ENCODE peak calls at places on chromosomes 16 and 17, in eight cellular contexts. R, A, X, V, I, C, N and U are unnamed samples.

GRCh38 chr17:51029568-51030463 is 90.9 kb downstream of the SPAG9 start:
- DNase-seq in X (no peak), I (no peak), N (peak; percentile 60), V (peak; percentile 54), C (no peak), R (no peak), A (peak; percentile 69), U (no peak)

GRCh38 chr17:78903101-78903779 is at the start of gene CEP295NL:
- DNase-seq in I (no peak), R (no peak), A (no peak), X (peak; percentile 75), C (no peak), V (no peak), N (peak; percentile 78), U (no peak)

GRCh38 chr16:88534731-88535141 is 35.5 kb upstream of the ZC3H18 start:
- DNase-seq in C (no peak), R (peak; percentile 19), A (no peak), I (no peak), V (no peak), X (peak; percentile 76), N (peak; percentile 82), U (no peak)

GRCh38 chr17:19742495-19742894 is 5.6 kb downstream of the ALDH3A1 start:
- DNase-seq in C (no peak), I (no peak), R (no peak), X (no peak), N (no peak), V (no peak), A (no peak), U (no peak)

GRCh38 chr17:39597372-39598046 is 10.2 kb downstream of the NEUROD2 start:
- DNase-seq in R (no peak), A (no peak), N (no peak), I (no peak), X (no peak), V (no peak), C (no peak), U (no peak)

GRCh38 chr17:45319239-45319703 is 2.5 kb upstream of the MAP3K14 start:
- DNase-seq in C (no peak), R (peak; percentile 99), A (no peak), N (peak; percentile 88), V (peak; percentile 70), I (peak; percentile 85), X (peak; percentile 45), U (no peak)

GRCh38 chr16:64865037-64865696 is 256.7 kb downstream of the CDH11 start:
- DNase-seq in V (no peak), A (no peak), N (peak; percentile 22), R (no peak), X (no peak), C (no peak), I (no peak), U (no peak)

GRCh38 chr17:44216674-44217073 is 2.8 kb downstream of the UBTF start:
- DNase-seq in R (no peak), V (no peak), A (no peak), X (no peak), I (no peak), N (no peak), C (no peak), U (no peak)

GRCh38 chr16:23392223-23392600 is 60.8 kb downstream of the COG7 start:
- DNase-seq in A (no peak), R (no peak), V (no peak), X (no peak), I (no peak), N (no peak), C (no peak), U (no peak)

GRCh38 chr16:672371-672770 is 3.1 kb upstream of the RHBDL1 start:
- DNase-seq in R (no peak), X (no peak), N (no peak), A (no peak), V (no peak), I (no peak), C (no peak), U (no peak)

GRCh38 chr16:11835309-11835708 is 16.0 kb downstream of the RSL1D1 start:
- DNase-seq in A (no peak), R (no peak), C (no peak), V (no peak), X (no peak), N (no peak), I (no peak), U (no peak)

GRCh38 chr17:39156491-39156890 is 5.1 kb upstream of the PLXDC1 start:
- DNase-seq in C (no peak), I (no peak), X (no peak), V (no peak), A (no peak), R (no peak), N (no peak), U (no peak)

GRCh38 chr17:5665164-5665563 is 80.9 kb upstream of the NLRP1 start:
- DNase-seq in C (no peak), X (no peak), N (peak; percentile 8), V (no peak), R (no peak), I (no peak), A (no peak), U (no peak)

GRCh38 chr16:73368715-73369114 is 320.8 kb upstream of the ZFHX3 start:
- DNase-seq in A (no peak), I (no peak), R (no peak), N (no peak), X (no peak), C (no peak), V (no peak), U (no peak)
- H3K27ac ChIP-seq in A (no peak overlapping the region), I (no peak overlapping the region), R (no peak overlapping the region), N (no peak overlapping the region), X (no peak overlapping the region), C (no peak overlapping the region), V (no peak overlapping the region), U (no peak overlapping the region)

GRCh38 chr16:31920373-31920772 is 46.8 kb downstream of the ZNF267 start:
- DNase-seq in V (no peak), X (no peak), A (no peak), C (no peak), I (no peak), R (no peak), N (no peak), U (no peak)
- H3K9me3 ChIP-seq in V (peaks cover 5% of the 10 kb centered on the region), X (peaks cover 86% of the 10 kb centered on the region), A (peaks cover 2% of the 10 kb centered on the region), C (peaks cover 14% of the 10 kb centered on the region), I (peaks cover 50% of the 10 kb centered on the region), R (peaks cover 34% of the 10 kb centered on the region), N (peaks cover 23% of the 10 kb centered on the region), U (peaks cover 62% of the 10 kb centered on the region)

GRCh38 chr17:76643553-76644148 is at the start of gene ST6GALNAC1:
- DNase-seq in C (no peak), V (peak; percentile 94), N (no peak), I (no peak), R (peak; percentile 65), A (no peak), X (no peak), U (no peak)
- H3K4me3 ChIP-seq in C (no peak within 1 kb of the TSS), V (peak within 1 kb of the TSS; percentile 32), N (no peak within 1 kb of the TSS), I (no peak within 1 kb of the TSS), R (no peak within 1 kb of the TSS), A (no peak within 1 kb of the TSS), X (no peak within 1 kb of the TSS), U (peak within 1 kb of the TSS; percentile 36)

DNA sequence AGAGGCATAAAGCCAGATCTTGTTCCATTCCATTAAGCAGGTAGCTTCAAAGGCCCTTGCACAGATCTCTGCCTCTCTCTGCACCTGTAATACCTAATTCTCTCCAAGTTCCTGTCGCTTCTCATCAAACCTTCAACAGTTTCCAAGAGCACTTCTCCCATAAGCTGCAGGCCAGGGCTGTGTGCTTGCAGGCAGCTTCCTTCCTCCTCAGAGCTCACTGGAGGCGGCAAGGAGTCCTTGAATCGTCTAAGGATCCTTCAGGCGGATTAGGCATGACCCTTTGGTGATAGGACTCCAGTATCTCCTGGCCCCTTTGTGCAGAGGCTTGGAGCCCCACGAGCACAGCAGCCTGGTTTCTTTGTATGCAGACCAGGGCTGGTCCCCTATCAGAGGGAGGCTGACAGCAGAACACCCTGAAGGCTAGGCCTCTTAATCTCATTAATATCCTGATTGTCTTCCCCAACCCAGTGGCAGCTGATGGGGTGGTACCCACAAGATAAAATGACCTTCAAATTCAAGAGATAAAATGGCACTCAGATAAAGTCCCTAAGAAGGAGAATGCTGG is 19.8 kb downstream of the HNF1B start:
- DNase-seq in V (no peak), A (no peak), R (no peak), C (no peak), X (peak; percentile 91), I (no peak), N (no peak), U (no peak)
- H3K27ac ChIP-seq in V (peak overlapping the region; percentile 50), A (no peak overlapping the region), R (no peak overlapping the region), C (no peak overlapping the region), X (no peak overlapping the region), I (no peak overlapping the region), N (no peak overlapping the region), U (no peak overlapping the region)

GRCh38 chr16:75172578-75172977 is 24.3 kb downstream of the ZFP1 start:
- DNase-seq in R (no peak), C (no peak), N (no peak), I (no peak), V (no peak), X (no peak), A (no peak), U (no peak)
- H3K9me3 ChIP-seq in R (peaks cover 32% of the 10 kb centered on the region), C (peaks cover 55% of the 10 kb centered on the region), N (peaks cover 26% of the 10 kb centered on the region), I (peaks cover 59% of the 10 kb centered on the region), V (peaks cover 4% of the 10 kb centered on the region), X (peaks cover 97% of the 10 kb centered on the region), A (no peaks in the 10 kb centered on the region), U (peaks cover 43% of the 10 kb centered on the region)